ENCODE peak calls at places on chromosomes 3 and 15, in ten cellular contexts. K is ELR; C is D341Med; Q is stomach; U is iPS-NIHi11; H is NCI-H774; Y is stimulated activated CD8-positive, alpha-beta memory T cell treated with anti-CD3 and anti-CD28 coated beads, Interleukin-4, amount 100 ng/mL, for 48 hours; J is GM12865; W is M059J; G is NCI-H510A. M is an unnamed sample.

GRCh38 chr3:57019057-57019456 is 41.4 kb upstream of the SPATA12 start:
- DNase-seq in K (no peak), C (no peak), Q (no peak), U (peak), H (no peak), Y (no peak), J (no peak), W (no peak), G (no peak), M (no peak)

GRCh38 chr3:129348734-129349133 is 70.1 kb downstream of the HMCES start:
- DNase-seq in K (no peak), C (no peak), Q (no peak), U (no peak), H (no peak), Y (no peak), J (no peak), W (no peak), G (no peak), M (no peak)

GRCh38 chr3:113242091-113242581 is 30.8 kb downstream of the BOC start:
- DNase-seq in K (peak), C (no peak), Q (no peak), U (no peak), H (no peak), Y (no peak), J (no peak), W (peak), G (no peak), M (no peak)

GRCh38 chr15:78571382-78571781 is 6.1 kb downstream of the CHRNA5 start:
- DNase-seq in K (no peak), C (no peak), Q (no peak), U (no peak), H (no peak), Y (no peak), J (no peak), W (no peak), G (no peak), M (no peak)

GRCh38 chr15:65954289-65954741 is 85.0 kb downstream of the RAB11A start:
- DNase-seq in K (peak), C (no peak), Q (no peak), U (peak), H (peak), Y (no peak), J (no peak), W (peak), G (peak), M (no peak)

GRCh38 chr3:23546186-23546585 is 259.6 kb upstream of the UBE2E1 start:
- DNase-seq in K (no peak), C (no peak), Q (no peak), U (no peak), H (no peak), Y (no peak), J (no peak), W (no peak), G (no peak), M (no peak)

GRCh38 chr15:70512772-70513362 is 250.5 kb downstream of the UACA start:
- DNase-seq in K (peak), C (peak), Q (peak), U (peak), H (peak), Y (peak), J (peak), W (peak), G (no peak), M (no peak)

GRCh38 chr3:161117646-161118045 is 12.5 kb upstream of the B3GALNT1 start:
- DNase-seq in K (no peak), C (no peak), Q (no peak), U (no peak), H (no peak), Y (no peak), J (no peak), W (no peak), G (no peak), M (no peak)

GRCh38 chr3:149657796-149658443 is at the start of gene WWTR1:
- DNase-seq in K (peak), C (peak), Q (peak), U (peak), H (peak), Y (peak), J (peak), W (peak), G (peak), M (peak)

GRCh38 chr3:189272500-189273119 is 100.8 kb downstream of the TPRG1 start:
- DNase-seq in K (peak), C (no peak), Q (no peak), U (peak), H (no peak), Y (no peak), J (peak), W (peak), G (peak), M (no peak)

GRCh38 chr15:25850154-25851111 is 12.7 kb downstream of the ATP10A start:
- DNase-seq in K (peak), C (no peak), Q (peak), U (peak), H (no peak), Y (peak), J (peak), W (peak), G (no peak), M (no peak)

GRCh38 chr15:69758810-69759410 is 306.3 kb downstream of the RPLP1 start:
- DNase-seq in K (peak), C (no peak), Q (peak), U (no peak), H (no peak), Y (peak), J (peak), W (peak), G (no peak), M (no peak)

GRCh38 chr3:68893600-68894239 is 38.6 kb downstream of the TAFA4 start:
- DNase-seq in K (peak), C (peak), Q (no peak), U (no peak), H (no peak), Y (no peak), J (peak), W (peak), G (no peak), M (no peak)

M was measured in cortex of kidney.